ENCODE peak calls at places on chromosomes 2 and 18, in seven cellular contexts. E is A549, A is osteoblast, U is GM23338, Y is neural crest cell, P is astrocyte of the spinal cord, L is right atrium auricular region. Z is an unnamed sample.

GRCh38 chr18:27558388-27559158 is 373.5 kb upstream of the CHST9 start:
- DNase-seq in P (no peak), A (no peak), L (no peak), U (no peak), E (no peak), Y (no peak), Z (no peak)

GRCh38 chr2:54903736-54904554 is 146.3 kb downstream of the RTN4 start:
- DNase-seq in Y (no peak), P (peak), E (peak), A (peak), U (no peak), L (peak), Z (no peak)

GRCh38 chr2:157325786-157326185 is at the start of gene ERMN:
- DNase-seq in A (no peak), U (peak), Y (no peak), P (no peak), L (no peak), E (no peak), Z (no peak)

GRCh38 chr2:883260-884026 is 67.2 kb upstream of the SNTG2 start:
- DNase-seq in A (peak), U (no peak), L (peak), Y (no peak), P (no peak), E (no peak), Z (no peak)

GRCh38 chr2:169285528-169285927 is 76.8 kb downstream of the LRP2 start:
- DNase-seq in L (no peak), P (no peak), Y (no peak), E (no peak), U (peak), A (no peak), Z (no peak)

GRCh38 chr2:158644139-158644538 is 151.0 kb upstream of the DAPL1 start:
- DNase-seq in Y (no peak), A (no peak), U (no peak), E (no peak), L (no peak), P (peak), Z (no peak)

GRCh38 chr2:105919826-105920225 is 175.1 kb downstream of the NCK2 start:
- DNase-seq in Y (peak), U (peak), L (peak), P (peak), E (peak), A (no peak), Z (no peak)

GRCh38 chr2:224909885-224910517 is 132.3 kb downstream of the DOCK10 start:
- DNase-seq in U (peak), Y (no peak), A (peak), L (peak), E (peak), P (peak), Z (no peak)

GRCh38 chr2:88818381-88818780 is 126.9 kb downstream of the RPIA start:
- DNase-seq in E (no peak), P (no peak), Y (no peak), U (no peak), L (no peak), A (no peak), Z (no peak)

GRCh38 chr18:79615091-79615490 is 64.5 kb upstream of the CTDP1 start:
- DNase-seq in P (no peak), L (no peak), A (peak), U (no peak), E (no peak), Y (no peak), Z (peak)

GRCh38 chr2:238045575-238045974 is 15.2 kb upstream of the SCLY start:
- DNase-seq in A (no peak), U (no peak), Y (no peak), L (no peak), E (no peak), P (no peak), Z (no peak)

GRCh38 chr2:41879367-41879871 is 168.4 kb upstream of the PKDCC start:
- DNase-seq in L (no peak), U (no peak), A (no peak), E (no peak), P (no peak), Y (no peak), Z (no peak)

GRCh38 chr18:60172030-60172429 is 200.5 kb downstream of the MC4R start:
- DNase-seq in A (peak), P (no peak), L (no peak), Y (no peak), E (no peak), U (no peak), Z (no peak)

GRCh38 chr2:180761224-180761623 is 219.2 kb upstream of the UBE2E3 start:
- DNase-seq in U (peak), Y (no peak), E (no peak), P (peak), L (no peak), A (no peak), Z (no peak)

GRCh38 chr2:120669121-120669952 is 66.3 kb upstream of the GLI2 start:
- DNase-seq in L (no peak), A (no peak), E (no peak), P (no peak), U (peak), Y (peak), Z (no peak)

GRCh38 chr18:31232779-31233424 is 70.2 kb upstream of the DSC1 start:
- DNase-seq in E (no peak), U (no peak), L (no peak), Y (no peak), P (no peak), A (no peak), Z (no peak)

GRCh38 chr2:101679037-101679726 is 18.3 kb upstream of the MAP4K4 start:
- DNase-seq in L (no peak), Y (no peak), P (peak), U (no peak), E (no peak), A (no peak), Z (no peak)

GRCh38 chr2:43212216-43212828 is 14.1 kb downstream of the ZFP36L2 start:
- DNase-seq in L (no peak), P (no peak), Y (no peak), U (no peak), A (peak), E (no peak), Z (no peak)

GRCh38 chr2:130737592-130737991 is 8.7 kb downstream of the GPR148 start:
- DNase-seq in A (no peak), Y (no peak), L (no peak), P (no peak), U (no peak), E (no peak), Z (no peak)

GRCh38 chr2:72713857-72714256 is 112.0 kb downstream of the EXOC6B start:
- DNase-seq in Y (no peak), L (no peak), A (no peak), E (no peak), U (peak), P (no peak), Z (no peak)
- TF ChIP-seq CTCF in Y (peak), L (no peak), A (no peak), E (no peak), U (peak), P (no peak), Z (no peak)

GRCh38 chr2:206800501-206801416 is 35.4 kb downstream of the FASTKD2 start:
- DNase-seq in E (peak), Y (peak), P (peak), U (peak), A (no peak), L (peak), Z (peak)
- TF ChIP-seq CTCF in E (peak), Y (peak), P (peak), U (peak), A (peak), L (peak), Z (no peak)

GRCh38 chr2:20667151-20667530 is 197 bp downstream of the GDF7 start:
- DNase-seq in P (no peak), U (no peak), A (peak), L (no peak), Y (no peak), E (no peak), Z (no peak)

GRCh38 chr2:20668871-20669475 is 2.0 kb downstream of the GDF7 start:
- DNase-seq in E (no peak), A (peak), P (no peak), Y (no peak), L (no peak), U (no peak), Z (no peak)

GRCh38 chr2:20666364-20667150 is at the start of gene GDF7:
- DNase-seq in Y (no peak), U (peak), P (no peak), A (peak), E (no peak), L (no peak), Z (peak)

GRCh38 chr2:20668470-20668869 is 1.5 kb downstream of the GDF7 start:
- DNase-seq in Y (no peak), A (peak), E (no peak), L (no peak), P (no peak), U (no peak), Z (no peak)

GRCh38 chr2:20667531-20668401 is 822 bp downstream of the GDF7 start:
- DNase-seq in A (peak), L (no peak), P (no peak), U (peak), Y (no peak), E (no peak), Z (no peak)
- TF ChIP-seq CTCF in A (no peak), L (no peak), P (no peak), U (no peak), Y (no peak), E (no peak), Z (no peak)

GRCh38 chr2:63047534-63048281 is 2.9 kb upstream of the OTX1 start:
- DNase-seq in L (no peak), E (no peak), A (peak), P (no peak), U (peak), Y (peak), Z (peak)
- TF ChIP-seq CTCF in L (no peak), E (no peak), A (no peak), P (no peak), U (peak), Y (peak), Z (no peak)

GRCh38 chr2:177324797-177325196 is 60.3 kb upstream of the NFE2L2 start:
- DNase-seq in P (no peak), E (no peak), L (no peak), Y (no peak), A (no peak), U (no peak), Z (no peak)

GRCh38 chr2:177326005-177326404 is 61.5 kb upstream of the NFE2L2 start:
- DNase-seq in U (no peak), Y (no peak), L (no peak), A (no peak), E (no peak), P (no peak), Z (no peak)

GRCh38 chr2:177326591-177326990 is 62.1 kb upstream of the NFE2L2 start:
- DNase-seq in P (no peak), E (no peak), L (no peak), U (no peak), Y (no peak), A (no peak), Z (no peak)

GRCh38 chr2:177325554-177325953 is 61.0 kb upstream of the NFE2L2 start:
- DNase-seq in L (no peak), A (no peak), P (no peak), Y (no peak), E (no peak), U (no peak), Z (no peak)

GRCh38 chr2:177322801-177323261 is 58.3 kb upstream of the NFE2L2 start:
- DNase-seq in L (no peak), P (no peak), U (peak), A (no peak), E (no peak), Y (no peak), Z (no peak)
- TF ChIP-seq CTCF in L (no peak), P (no peak), U (no peak), A (no peak), E (no peak), Y (no peak), Z (no peak)

Z was measured in activated B cell treated with CpG ODN at 0.5 μM for 24 hours.